ENCODE peak calls at places on chromosomes 13 and 19, in ten cellular contexts. Z, W, H, S, R, B, F, L, V and U are unnamed samples. For H3K9me3 and H3K79me2, the result is how much of the 10 kb centered on the place peaks cover.

GRCh38 chr13:29359181-29359580 is 236.3 kb downstream of the SLC7A1 start:
- DNase-seq in Z (no peak), W (no peak), H (no peak), S (no peak), R (no peak), B (no peak), F (no peak), L (no peak), V (no peak), U (no peak)

GRCh38 chr19:1287622-1288527 is 2.2 kb downstream of the EFNA2 start:
- DNase-seq in Z (peak), W (no peak), H (no peak), S (no peak), R (no peak), B (no peak), F (peak), L (no peak), V (peak), U (no peak)

GRCh38 chr13:33644607-33645543 is 173.1 kb upstream of the RFC3 start:
- DNase-seq in Z (no peak), W (no peak), H (no peak), S (peak), R (no peak), B (peak), F (no peak), L (no peak), V (peak), U (no peak)

GRCh38 chr19:33883869-33884519 is 87.3 kb downstream of the KCTD15 start:
- DNase-seq in Z (peak), W (peak), H (no peak), S (no peak), R (no peak), B (no peak), F (no peak), L (no peak), V (no peak), U (no peak)

GRCh38 chr13:21022694-21023325 is 38.6 kb downstream of the LATS2 start:
- DNase-seq in Z (peak), W (no peak), H (no peak), S (no peak), R (no peak), B (no peak), F (no peak), L (no peak), V (no peak), U (no peak)

GRCh38 chr13:34671136-34671535 is 270.9 kb upstream of the NBEA start:
- DNase-seq in Z (no peak), W (no peak), H (no peak), S (peak), R (no peak), B (no peak), F (no peak), L (no peak), V (peak), U (no peak)

GRCh38 chr19:19445911-19446361 is 40.5 kb downstream of the GATAD2A start:
- DNase-seq in Z (no peak), W (no peak), H (no peak), S (peak), R (peak), B (peak), F (no peak), L (no peak), V (peak), U (peak)

GRCh38 chr13:107119989-107120881 is 552.3 kb upstream of the ARGLU1 start:
- DNase-seq in Z (no peak), W (no peak), H (no peak), S (no peak), R (no peak), B (no peak), F (no peak), L (no peak), V (no peak), U (no peak)

GRCh38 chr13:37202264-37202663 is 96.8 kb upstream of the CSNK1A1L start:
- DNase-seq in Z (no peak), W (no peak), H (no peak), S (peak), R (no peak), B (no peak), F (peak), L (no peak), V (peak), U (no peak)

GRCh38 chr13:68107667-68108066 is 877.5 kb upstream of the PCDH9 start:
- DNase-seq in Z (no peak), W (no peak), H (no peak), S (no peak), R (no peak), B (no peak), F (no peak), L (no peak), V (no peak), U (no peak)

GRCh38 chr13:80524447-80525215 is 183.7 kb upstream of the SPRY2 start:
- DNase-seq in Z (no peak), W (no peak), H (no peak), S (peak), R (no peak), B (no peak), F (no peak), L (no peak), V (no peak), U (no peak)

GRCh38 chr13:114102521-114103288 is 29.7 kb downstream of the RASA3 start:
- DNase-seq in Z (no peak), W (no peak), H (no peak), S (no peak), R (no peak), B (no peak), F (peak), L (no peak), V (no peak), U (no peak)

GRCh38 chr19:50328257-50329145 is 676 bp downstream of the KCNC3 start:
- DNase-seq in Z (peak), W (peak), H (no peak), S (no peak), R (peak), B (no peak), F (peak), L (no peak), V (peak), U (peak)

GRCh38 chr13:107348931-107349330 is 781.0 kb upstream of the ARGLU1 start:
- DNase-seq in Z (no peak), W (no peak), H (no peak), S (peak), R (no peak), B (no peak), F (no peak), L (no peak), V (peak), U (no peak)

GRCh38 chr13:33931397-33931987 is 113.5 kb downstream of the RFC3 start:
- DNase-seq in Z (peak), W (no peak), H (peak), S (peak), R (peak), B (peak), F (peak), L (no peak), V (peak), U (peak)

GRCh38 chr19:18488403-18488723 is 33.5 kb downstream of the ELL start:
- DNase-seq in Z (no peak), W (no peak), H (no peak), S (no peak), R (no peak), B (peak), F (peak), L (no peak), V (peak), U (no peak)

GRCh38 chr19:47228168-47228936 is 2.6 kb downstream of the BBC3 start:
- DNase-seq in Z (peak), W (peak), H (peak), S (no peak), R (peak), B (peak), F (peak), L (no peak), V (peak), U (peak)

GRCh38 chr13:29315847-29316246 is 279.6 kb downstream of the SLC7A1 start:
- DNase-seq in Z (no peak), W (no peak), H (no peak), S (no peak), R (no peak), B (no peak), F (no peak), L (no peak), V (no peak), U (no peak)

GRCh38 chr19:29798783-29799182 is 13.0 kb upstream of the CCNE1 start:
- DNase-seq in Z (no peak), W (no peak), H (no peak), S (peak), R (no peak), B (no peak), F (peak), L (no peak), V (peak), U (no peak)

GRCh38 chr19:48715681-48716171 is 3.8 kb downstream of the MAMSTR start:
- DNase-seq in Z (no peak), W (peak), H (no peak), S (no peak), R (no peak), B (no peak), F (peak), L (no peak), V (peak), U (no peak)

GRCh38 chr19:47778089-47778953 is at the start of gene SELENOW:
- DNase-seq in Z (peak), W (peak), H (peak), S (peak), R (peak), B (peak), F (peak), L (no peak), V (peak), U (peak)

GRCh38 chr19:6767081-6767356 is 216 bp downstream of the SH2D3A start:
- DNase-seq in Z (peak), W (no peak), H (peak), S (no peak), R (peak), B (peak), F (peak), L (no peak), V (no peak), U (peak)

GRCh38 chr19:33376931-33377557 is 3.5 kb downstream of the CEBPG start:
- DNase-seq in Z (no peak), W (no peak), H (no peak), S (no peak), R (no peak), B (peak), F (peak), L (peak), V (no peak), U (no peak)

DNA sequence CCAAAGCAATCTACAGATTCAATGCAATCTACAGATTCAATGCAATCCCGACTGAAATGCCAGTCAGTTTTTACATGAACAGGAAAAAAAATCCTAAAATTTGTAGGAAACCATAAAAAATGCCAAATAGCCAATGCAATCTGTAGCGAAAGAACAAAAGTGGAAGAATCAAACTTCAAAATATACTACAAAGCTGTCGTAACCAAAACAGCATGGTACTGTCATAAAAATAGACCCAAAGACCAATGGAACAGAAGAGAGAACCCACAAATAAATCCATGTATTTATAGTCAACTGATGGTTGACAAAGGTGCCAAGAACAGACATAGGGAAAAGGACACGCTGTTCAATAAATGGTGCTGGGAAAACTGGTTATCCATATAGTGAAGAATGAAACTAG is 17.7 kb downstream of the ZNF829 start:
- DNase-seq in Z (no peak), W (no peak), H (no peak), S (no peak), R (no peak), B (no peak), F (no peak), L (no peak), V (no peak), U (no peak)
- H3K9me3 ChIP-seq in Z (half or more), W (half or more), H (under half), S (under half), R (under half), B (under half), F (under half), L (under half), V (under half), U (under half)

GRCh38 chr13:48528720-48529119 is 4.2 kb downstream of the RCBTB2 start:
- DNase-seq in Z (no peak), W (no peak), H (no peak), S (no peak), R (no peak), B (no peak), F (no peak), L (no peak), V (no peak), U (no peak)

GRCh38 chr13:48530833-48531232 is 2.0 kb downstream of the RCBTB2 start:
- DNase-seq in Z (no peak), W (no peak), H (no peak), S (no peak), R (peak), B (no peak), F (no peak), L (no peak), V (no peak), U (peak)

GRCh38 chr13:48531416-48532145 is 1.3 kb downstream of the RCBTB2 start:
- DNase-seq in Z (peak), W (no peak), H (peak), S (no peak), R (peak), B (peak), F (no peak), L (no peak), V (no peak), U (peak)

GRCh38 chr13:48526269-48526668 is 6.6 kb downstream of the RCBTB2 start:
- DNase-seq in Z (no peak), W (no peak), H (no peak), S (no peak), R (no peak), B (no peak), F (no peak), L (no peak), V (no peak), U (no peak)

GRCh38 chr13:48527955-48528354 is 4.9 kb downstream of the RCBTB2 start:
- DNase-seq in Z (no peak), W (no peak), H (no peak), S (no peak), R (no peak), B (no peak), F (no peak), L (no peak), V (no peak), U (peak)
- H3K79me2 ChIP-seq in Z (half or more), W (under half), H (under half), S (under half), R (half or more), B (under half), F (under half), L (under half), V (under half), U (half or more)

GRCh38 chr13:110942248-110942981 is 27.5 kb upstream of the ANKRD10 start:
- DNase-seq in Z (no peak), W (no peak), H (no peak), S (peak), R (no peak), B (peak), F (peak), L (no peak), V (no peak), U (no peak)

GRCh38 chr13:110932588-110932987 is 17.7 kb upstream of the ANKRD10 start:
- DNase-seq in Z (no peak), W (no peak), H (no peak), S (no peak), R (no peak), B (no peak), F (no peak), L (no peak), V (no peak), U (no peak)

GRCh38 chr13:110938662-110939421 is 24.0 kb upstream of the ANKRD10 start:
- DNase-seq in Z (no peak), W (no peak), H (no peak), S (no peak), R (no peak), B (no peak), F (peak), L (no peak), V (no peak), U (no peak)

GRCh38 chr13:110936519-110936918 is 21.6 kb upstream of the ANKRD10 start:
- DNase-seq in Z (no peak), W (no peak), H (no peak), S (no peak), R (no peak), B (no peak), F (no peak), L (no peak), V (no peak), U (no peak)

GRCh38 chr13:110937511-110938303 is 22.8 kb upstream of the ANKRD10 start:
- DNase-seq in Z (no peak), W (no peak), H (no peak), S (no peak), R (no peak), B (no peak), F (peak), L (no peak), V (no peak), U (peak)
- H3K9me3 ChIP-seq in Z (under half), W (under half), H (under half), S (under half), R (under half), B (under half), F (under half), L (under half), V (under half), U (under half)

GRCh38 chr13:112725346-112726017 is 35.6 kb downstream of the ATP11A start:
- DNase-seq in Z (no peak), W (peak), H (no peak), S (peak), R (no peak), B (peak), F (no peak), L (no peak), V (no peak), U (no peak)

GRCh38 chr13:112726018-112726767 is 36.4 kb downstream of the ATP11A start:
- DNase-seq in Z (no peak), W (peak), H (no peak), S (no peak), R (no peak), B (no peak), F (no peak), L (no peak), V (no peak), U (no peak)

GRCh38 chr13:112729408-112729807 is 39.6 kb downstream of the ATP11A start:
- DNase-seq in Z (no peak), W (peak), H (no peak), S (no peak), R (no peak), B (no peak), F (no peak), L (no peak), V (no peak), U (no peak)

GRCh38 chr13:112728375-112729126 is 38.7 kb downstream of the ATP11A start:
- DNase-seq in Z (no peak), W (peak), H (no peak), S (no peak), R (no peak), B (no peak), F (no peak), L (no peak), V (no peak), U (no peak)

DNA sequence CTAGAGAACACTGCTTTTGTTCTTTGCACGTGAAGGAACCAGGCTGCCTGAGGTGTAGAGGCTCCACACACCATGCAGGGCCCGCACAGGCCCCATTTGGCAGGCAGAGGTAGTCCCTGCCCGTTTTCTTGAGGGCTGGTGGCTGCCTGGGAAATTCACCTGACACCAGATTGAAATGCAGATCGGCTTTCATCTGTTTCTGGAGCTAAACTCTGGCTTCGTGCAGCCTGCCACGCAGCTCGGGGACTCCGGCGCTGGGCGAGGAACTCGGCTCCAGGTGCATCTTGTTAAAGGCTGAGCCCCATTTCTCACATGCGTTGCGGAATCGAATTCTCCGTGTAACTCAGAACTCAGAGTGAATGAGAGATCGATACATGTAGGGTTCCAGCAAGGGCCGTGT is 37.7 kb downstream of the ATP11A start:
- DNase-seq in Z (no peak), W (peak), H (no peak), S (no peak), R (no peak), B (no peak), F (no peak), L (no peak), V (no peak), U (no peak)
- H3K79me2 ChIP-seq in Z (half or more), W (under half), H (half or more), S (under half), R (under half), B (under half), F (under half), L (under half), V (under half), U (under half)

GRCh38 chr19:57701625-57702024 is 7.4 kb downstream of the ZNF154 start:
- DNase-seq in Z (no peak), W (no peak), H (no peak), S (no peak), R (no peak), B (no peak), F (no peak), L (no peak), V (no peak), U (no peak)
- H3K9me3 ChIP-seq in Z (under half), W (under half), H (under half), S (under half), R (under half), B (under half), F (under half), L (under half), V (under half), U (under half)